ENCODE peak calls at places on chromosomes 2 and 18, in eight cellular contexts. One of them, this sample, is unnamed.

GRCh38 chr2:183684686-183685085 is 560.4 kb downstream of the NUP35 start:
- DNase-seq in choroid plexus epithelial cell: no peak
- DNase-seq in left cardiac atrium: no peak
- DNase-seq in dorsolateral prefrontal cortex: no peak
- DNase-seq in endodermal cell: no peak
- DNase-seq in aorta: no peak
- DNase-seq in putamen: no peak
- DNase-seq in AG09309: no peak
- DNase-seq in this sample: no peak

GRCh38 chr2:169584005-169584877 is at the start of gene PPIG:
- DNase-seq in choroid plexus epithelial cell: peak; percentile 93
- DNase-seq in left cardiac atrium: peak; percentile 93
- DNase-seq in dorsolateral prefrontal cortex: peak; percentile 87
- DNase-seq in endodermal cell: peak; percentile 94
- DNase-seq in aorta: peak; percentile 97
- DNase-seq in putamen: peak; percentile 94
- DNase-seq in AG09309: peak; percentile 57
- DNase-seq in this sample: peak; percentile 85

GRCh38 chr2:201680743-201681142 is 17.7 kb downstream of the MPP4 start:
- DNase-seq in choroid plexus epithelial cell: peak; percentile 26
- DNase-seq in left cardiac atrium: no peak
- DNase-seq in dorsolateral prefrontal cortex: peak; percentile 11
- DNase-seq in endodermal cell: peak; percentile 90
- DNase-seq in aorta: no peak
- DNase-seq in putamen: no peak
- DNase-seq in AG09309: no peak
- DNase-seq in this sample: no peak

GRCh38 chr2:51795248-51795888 is 763.4 kb upstream of the NRXN1 start:
- DNase-seq in choroid plexus epithelial cell: peak; percentile 18
- DNase-seq in left cardiac atrium: no peak
- DNase-seq in dorsolateral prefrontal cortex: no peak
- DNase-seq in endodermal cell: peak; percentile 92
- DNase-seq in aorta: no peak
- DNase-seq in putamen: no peak
- DNase-seq in AG09309: no peak
- DNase-seq in this sample: no peak

GRCh38 chr2:172426635-172427255 is 641 bp upstream of the ITGA6 start:
- DNase-seq in choroid plexus epithelial cell: no peak
- DNase-seq in left cardiac atrium: no peak
- DNase-seq in dorsolateral prefrontal cortex: no peak
- DNase-seq in endodermal cell: no peak
- DNase-seq in aorta: no peak
- DNase-seq in putamen: no peak
- DNase-seq in AG09309: no peak
- DNase-seq in this sample: no peak

GRCh38 chr18:56315363-56315762 is 323.0 kb downstream of the TXNL1 start:
- DNase-seq in choroid plexus epithelial cell: peak; percentile 13
- DNase-seq in left cardiac atrium: no peak
- DNase-seq in dorsolateral prefrontal cortex: no peak
- DNase-seq in endodermal cell: no peak
- DNase-seq in aorta: no peak
- DNase-seq in putamen: no peak
- DNase-seq in AG09309: peak; percentile 24
- DNase-seq in this sample: no peak

GRCh38 chr18:35880788-35881455 is 91.6 kb upstream of the RMP24 start:
- DNase-seq in choroid plexus epithelial cell: no peak
- DNase-seq in left cardiac atrium: no peak
- DNase-seq in dorsolateral prefrontal cortex: no peak
- DNase-seq in endodermal cell: peak; percentile 20
- DNase-seq in aorta: no peak
- DNase-seq in putamen: no peak
- DNase-seq in AG09309: no peak
- DNase-seq in this sample: no peak

GRCh38 chr18:25056456-25056855 is 295.5 kb downstream of the ZNF521 start:
- DNase-seq in choroid plexus epithelial cell: no peak
- DNase-seq in left cardiac atrium: no peak
- DNase-seq in dorsolateral prefrontal cortex: no peak
- DNase-seq in endodermal cell: no peak
- DNase-seq in aorta: no peak
- DNase-seq in putamen: peak; percentile 7
- DNase-seq in AG09309: no peak
- DNase-seq in this sample: no peak

GRCh38 chr18:76578571-76579300 is 83.7 kb upstream of the ZNF516 start:
- DNase-seq in choroid plexus epithelial cell: peak; percentile 19
- DNase-seq in left cardiac atrium: no peak
- DNase-seq in dorsolateral prefrontal cortex: no peak
- DNase-seq in endodermal cell: peak; percentile 55
- DNase-seq in aorta: no peak
- DNase-seq in putamen: no peak
- DNase-seq in AG09309: no peak
- DNase-seq in this sample: no peak

GRCh38 chr2:160952462-160952861 is 207.8 kb upstream of the TANK start:
- DNase-seq in choroid plexus epithelial cell: no peak
- DNase-seq in left cardiac atrium: peak; percentile 45
- DNase-seq in dorsolateral prefrontal cortex: no peak
- DNase-seq in endodermal cell: no peak
- DNase-seq in aorta: peak; percentile 75
- DNase-seq in putamen: no peak
- DNase-seq in AG09309: no peak
- DNase-seq in this sample: no peak

GRCh38 chr18:22346342-22346967 is 71.3 kb downstream of the CTAGE1 start:
- DNase-seq in choroid plexus epithelial cell: peak; percentile 86
- DNase-seq in left cardiac atrium: peak; percentile 87
- DNase-seq in dorsolateral prefrontal cortex: no peak
- DNase-seq in endodermal cell: no peak
- DNase-seq in aorta: peak; percentile 82
- DNase-seq in putamen: no peak
- DNase-seq in AG09309: no peak
- DNase-seq in this sample: no peak

GRCh38 chr2:6824962-6825361 is 40.7 kb downstream of the CMPK2 start:
- DNase-seq in choroid plexus epithelial cell: peak; percentile 84
- DNase-seq in left cardiac atrium: no peak
- DNase-seq in dorsolateral prefrontal cortex: no peak
- DNase-seq in endodermal cell: no peak
- DNase-seq in aorta: no peak
- DNase-seq in putamen: no peak
- DNase-seq in AG09309: no peak
- DNase-seq in this sample: no peak

GRCh38 chr18:50734886-50735285 is 84.9 kb downstream of the MRO start:
- DNase-seq in choroid plexus epithelial cell: no peak
- DNase-seq in left cardiac atrium: no peak
- DNase-seq in dorsolateral prefrontal cortex: peak; percentile 77
- DNase-seq in endodermal cell: no peak
- DNase-seq in aorta: no peak
- DNase-seq in putamen: no peak
- DNase-seq in AG09309: no peak
- DNase-seq in this sample: no peak

GRCh38 chr18:77129150-77129551 is 3.4 kb downstream of the MBP start:
- DNase-seq in choroid plexus epithelial cell: peak; percentile 89
- DNase-seq in left cardiac atrium: no peak
- DNase-seq in dorsolateral prefrontal cortex: no peak
- DNase-seq in endodermal cell: no peak
- DNase-seq in aorta: no peak
- DNase-seq in putamen: no peak
- DNase-seq in AG09309: peak; percentile 64
- DNase-seq in this sample: no peak

GRCh38 chr2:3223080-3223923 is 154.3 kb downstream of the EIPR1 start:
- DNase-seq in choroid plexus epithelial cell: peak; percentile 63
- DNase-seq in left cardiac atrium: no peak
- DNase-seq in dorsolateral prefrontal cortex: peak; percentile 13
- DNase-seq in endodermal cell: peak; percentile 32
- DNase-seq in aorta: no peak
- DNase-seq in putamen: no peak
- DNase-seq in AG09309: no peak
- DNase-seq in this sample: no peak

GRCh38 chr2:163733301-163733938 is 2.4 kb downstream of the FIGN start:
- DNase-seq in choroid plexus epithelial cell: peak; percentile 43
- DNase-seq in left cardiac atrium: no peak
- DNase-seq in dorsolateral prefrontal cortex: no peak
- DNase-seq in endodermal cell: no peak
- DNase-seq in aorta: no peak
- DNase-seq in putamen: no peak
- DNase-seq in AG09309: no peak
- DNase-seq in this sample: no peak

GRCh38 chr2:199092419-199092818 is 365.3 kb downstream of the SATB2 start:
- DNase-seq in choroid plexus epithelial cell: no peak
- DNase-seq in left cardiac atrium: no peak
- DNase-seq in dorsolateral prefrontal cortex: no peak
- DNase-seq in endodermal cell: no peak
- DNase-seq in aorta: no peak
- DNase-seq in putamen: no peak
- DNase-seq in AG09309: no peak
- DNase-seq in this sample: no peak

GRCh38 chr18:61612517-61612916 is 279.3 kb downstream of the CDH20 start:
- DNase-seq in choroid plexus epithelial cell: peak; percentile 44
- DNase-seq in left cardiac atrium: no peak
- DNase-seq in dorsolateral prefrontal cortex: no peak
- DNase-seq in endodermal cell: no peak
- DNase-seq in aorta: no peak
- DNase-seq in putamen: no peak
- DNase-seq in AG09309: no peak
- DNase-seq in this sample: no peak

GRCh38 chr2:133667085-133667484 is 98.8 kb upstream of the NCKAP5 start:
- DNase-seq in choroid plexus epithelial cell: peak; percentile 44
- DNase-seq in left cardiac atrium: no peak
- DNase-seq in dorsolateral prefrontal cortex: no peak
- DNase-seq in endodermal cell: no peak
- DNase-seq in aorta: no peak
- DNase-seq in putamen: no peak
- DNase-seq in AG09309: no peak
- DNase-seq in this sample: no peak

GRCh38 chr2:152407204-152407721 is 72.3 kb downstream of the FMNL2 start:
- DNase-seq in choroid plexus epithelial cell: peak; percentile 76
- DNase-seq in left cardiac atrium: peak; percentile 56
- DNase-seq in dorsolateral prefrontal cortex: peak; percentile 64
- DNase-seq in endodermal cell: peak; percentile 85
- DNase-seq in aorta: peak; percentile 79
- DNase-seq in putamen: peak; percentile 66
- DNase-seq in AG09309: no peak
- DNase-seq in this sample: no peak

GRCh38 chr2:61425605-61426155 is 45.2 kb downstream of the USP34 start:
- DNase-seq in choroid plexus epithelial cell: no peak
- DNase-seq in left cardiac atrium: no peak
- DNase-seq in dorsolateral prefrontal cortex: no peak
- DNase-seq in endodermal cell: peak; percentile 55
- DNase-seq in aorta: no peak
- DNase-seq in putamen: no peak
- DNase-seq in AG09309: no peak
- DNase-seq in this sample: no peak

GRCh38 chr2:136118819-136119716 is 1.1 kb upstream of the CXCR4 start:
- DNase-seq in choroid plexus epithelial cell: no peak
- DNase-seq in left cardiac atrium: peak; percentile 63
- DNase-seq in dorsolateral prefrontal cortex: no peak
- DNase-seq in endodermal cell: peak; percentile 83
- DNase-seq in aorta: peak; percentile 87
- DNase-seq in putamen: no peak
- DNase-seq in AG09309: no peak
- DNase-seq in this sample: no peak

GRCh38 chr2:200968162-200968561 is 4.7 kb upstream of the ORC2 start:
- DNase-seq in choroid plexus epithelial cell: no peak
- DNase-seq in left cardiac atrium: no peak
- DNase-seq in dorsolateral prefrontal cortex: no peak
- DNase-seq in endodermal cell: no peak
- DNase-seq in aorta: no peak
- DNase-seq in putamen: no peak
- DNase-seq in AG09309: no peak
- DNase-seq in this sample: no peak

GRCh38 chr2:46720592-46721185 is 194.9 kb downstream of the MCFD2 start:
- DNase-seq in choroid plexus epithelial cell: peak; percentile 53
- DNase-seq in left cardiac atrium: no peak
- DNase-seq in dorsolateral prefrontal cortex: no peak
- DNase-seq in endodermal cell: no peak
- DNase-seq in aorta: no peak
- DNase-seq in putamen: no peak
- DNase-seq in AG09309: no peak
- DNase-seq in this sample: no peak

GRCh38 chr2:207265849-207266248 is 100.1 kb upstream of the KLF7 start:
- DNase-seq in choroid plexus epithelial cell: peak; percentile 54
- DNase-seq in left cardiac atrium: no peak
- DNase-seq in dorsolateral prefrontal cortex: no peak
- DNase-seq in endodermal cell: peak; percentile 12
- DNase-seq in aorta: no peak
- DNase-seq in putamen: no peak
- DNase-seq in AG09309: no peak
- DNase-seq in this sample: no peak

GRCh38 chr2:173631123-173631450 is 276.4 kb downstream of the CDCA7 start:
- DNase-seq in choroid plexus epithelial cell: peak; percentile 43
- DNase-seq in left cardiac atrium: no peak
- DNase-seq in dorsolateral prefrontal cortex: no peak
- DNase-seq in endodermal cell: no peak
- DNase-seq in aorta: no peak
- DNase-seq in putamen: no peak
- DNase-seq in AG09309: no peak
- DNase-seq in this sample: no peak

GRCh38 chr2:143936758-143937562 is 583.0 kb downstream of the ZEB2 start:
- DNase-seq in choroid plexus epithelial cell: peak; percentile 38
- DNase-seq in left cardiac atrium: peak; percentile 42
- DNase-seq in dorsolateral prefrontal cortex: peak; percentile 8
- DNase-seq in endodermal cell: peak; percentile 87
- DNase-seq in aorta: peak; percentile 81
- DNase-seq in putamen: peak; percentile 61
- DNase-seq in AG09309: no peak
- DNase-seq in this sample: peak; percentile 29

GRCh38 chr2:73946666-73947065 is 20.0 kb downstream of the DGUOK start:
- DNase-seq in choroid plexus epithelial cell: no peak
- DNase-seq in left cardiac atrium: no peak
- DNase-seq in dorsolateral prefrontal cortex: no peak
- DNase-seq in endodermal cell: no peak
- DNase-seq in aorta: no peak
- DNase-seq in putamen: no peak
- DNase-seq in AG09309: no peak
- DNase-seq in this sample: no peak

GRCh38 chr2:66405473-66405872 is 29.5 kb upstream of the MEIS1 start:
- DNase-seq in choroid plexus epithelial cell: no peak
- DNase-seq in left cardiac atrium: no peak
- DNase-seq in dorsolateral prefrontal cortex: no peak
- DNase-seq in endodermal cell: no peak
- DNase-seq in aorta: no peak
- DNase-seq in putamen: no peak
- DNase-seq in AG09309: no peak
- DNase-seq in this sample: no peak

GRCh38 chr2:217279571-217279970 is 419.7 kb upstream of the TNP1 start:
- DNase-seq in choroid plexus epithelial cell: peak; percentile 84
- DNase-seq in left cardiac atrium: no peak
- DNase-seq in dorsolateral prefrontal cortex: no peak
- DNase-seq in endodermal cell: no peak
- DNase-seq in aorta: no peak
- DNase-seq in putamen: no peak
- DNase-seq in AG09309: peak; percentile 81
- DNase-seq in this sample: no peak

GRCh38 chr2:123566291-123566946 is 458.7 kb upstream of the CNTNAP5 start:
- DNase-seq in choroid plexus epithelial cell: no peak
- DNase-seq in left cardiac atrium: no peak
- DNase-seq in dorsolateral prefrontal cortex: no peak
- DNase-seq in endodermal cell: no peak
- DNase-seq in aorta: no peak
- DNase-seq in putamen: no peak
- DNase-seq in AG09309: no peak
- DNase-seq in this sample: no peak

GRCh38 chr2:188512456-188512855 is 220.8 kb downstream of the GULP1 start:
- DNase-seq in choroid plexus epithelial cell: peak; percentile 81
- DNase-seq in left cardiac atrium: no peak
- DNase-seq in dorsolateral prefrontal cortex: no peak
- DNase-seq in endodermal cell: no peak
- DNase-seq in aorta: no peak
- DNase-seq in putamen: peak; percentile 28
- DNase-seq in AG09309: peak; percentile 41
- DNase-seq in this sample: no peak

GRCh38 chr2:65420712-65421431 is 11.5 kb downstream of the SPRED2 start:
- DNase-seq in choroid plexus epithelial cell: peak; percentile 57
- DNase-seq in left cardiac atrium: peak; percentile 34
- DNase-seq in dorsolateral prefrontal cortex: no peak
- DNase-seq in endodermal cell: peak; percentile 54
- DNase-seq in aorta: no peak
- DNase-seq in putamen: no peak
- DNase-seq in AG09309: no peak
- DNase-seq in this sample: no peak

GRCh38 chr2:196181484-196181883 is 10.1 kb upstream of the STK17B start:
- DNase-seq in choroid plexus epithelial cell: no peak
- DNase-seq in left cardiac atrium: no peak
- DNase-seq in dorsolateral prefrontal cortex: no peak
- DNase-seq in endodermal cell: no peak
- DNase-seq in aorta: no peak
- DNase-seq in putamen: no peak
- DNase-seq in AG09309: no peak
- DNase-seq in this sample: no peak

This sample was measured in nucleus accumbens.